ENCODE peak calls at places on chromosomes 12 and 14, in five cellular contexts. V is RPMI7951, N is choroid plexus epithelial cell, D is AG10803, T is sciatic nerve. W is an unnamed sample.
A peak's percentile ranks its signal among the peaks of the same experiment; 100 is the strongest.

GRCh38 chr12:72083096-72083825 is 144.6 kb downstream of the TPH2 start:
- DNase-seq in V (no peak), N (no peak), D (no peak), T (no peak), W (no peak)

GRCh38 chr14:25436906-25437305 is 387.0 kb upstream of the STXBP6 start:
- DNase-seq in V (no peak), N (no peak), D (no peak), T (no peak), W (no peak)

GRCh38 chr14:74048291-74048690 is 29.1 kb downstream of the BBOF1 start:
- DNase-seq in V (no peak), N (peak; percentile 24), D (no peak), T (no peak), W (no peak)

GRCh38 chr14:72925171-72925759 is 999 bp upstream of the DCAF4 start:
- DNase-seq in V (no peak), N (no peak), D (no peak), T (no peak), W (no peak)

GRCh38 chr12:10851243-10851858 is 2.1 kb upstream of the PRR4 start:
- DNase-seq in V (no peak), N (no peak), D (no peak), T (no peak), W (no peak)

GRCh38 chr12:138898-139534 is 72.4 kb downstream of the IQSEC3 start:
- DNase-seq in V (no peak), N (peak; percentile 45), D (peak; percentile 10), T (peak; percentile 62), W (no peak)

GRCh38 chr12:16763901-16764300 is 157.9 kb upstream of the LMO3 start:
- DNase-seq in V (no peak), N (peak; percentile 2), D (peak; percentile 18), T (no peak), W (no peak)

GRCh38 chr14:86892167-86892956 is 1100.6 kb downstream of the GALC start:
- DNase-seq in V (no peak), N (no peak), D (no peak), T (no peak), W (no peak)

GRCh38 chr14:76773956-76774355 is 12.7 kb downstream of the VASH1 start:
- DNase-seq in V (no peak), N (no peak), D (no peak), T (no peak), W (no peak)

GRCh38 chr12:121538699-121539061 is 42.1 kb downstream of the KDM2B start:
- DNase-seq in V (no peak), N (no peak), D (no peak), T (no peak), W (no peak)

GRCh38 chr12:96112733-96113132 is 77.3 kb upstream of the LTA4H start:
- DNase-seq in V (no peak), N (no peak), D (no peak), T (no peak), W (no peak)

GRCh38 chr12:34212651-34213050 is 190.4 kb downstream of the ALG10 start:
- DNase-seq in V (no peak), N (no peak), D (no peak), T (no peak), W (no peak)

GRCh38 chr12:50239355-50239891 is 43.9 kb downstream of the LIMA1 start:
- DNase-seq in V (no peak), N (no peak), D (no peak), T (no peak), W (no peak)

GRCh38 chr12:130266751-130267150 is 70.9 kb upstream of the PIWIL1 start:
- DNase-seq in V (no peak), N (no peak), D (no peak), T (no peak), W (no peak)

GRCh38 chr12:132806857-132807256 is 21.8 kb downstream of the GOLGA3 start:
- DNase-seq in V (no peak), N (no peak), D (no peak), T (no peak), W (no peak)

GRCh38 chr14:22200977-22201605 is 387.9 kb downstream of the DAD1 start:
- DNase-seq in V (peak; percentile 50), N (peak; percentile 91), D (peak; percentile 40), T (no peak), W (peak; percentile 33)

GRCh38 chr12:11685261-11685660 is 35.8 kb downstream of the ETV6 start:
- DNase-seq in V (no peak), N (no peak), D (no peak), T (no peak), W (no peak)

GRCh38 chr12:65442418-65442817 is 163.9 kb downstream of the MSRB3 start:
- DNase-seq in V (no peak), N (no peak), D (no peak), T (no peak), W (no peak)

GRCh38 chr12:93381183-93381975 is 3.7 kb downstream of the NUDT4 start:
- DNase-seq in V (no peak), N (peak; percentile 58), D (peak; percentile 49), T (no peak), W (no peak)

GRCh38 chr14:78448483-78449094 is 278.4 kb downstream of the NRXN3 start:
- DNase-seq in V (no peak), N (peak; percentile 38), D (peak; percentile 17), T (no peak), W (no peak)

GRCh38 chr12:82473111-82473754 is 114.9 kb downstream of the METTL25 start:
- DNase-seq in V (no peak), N (no peak), D (no peak), T (no peak), W (no peak)

GRCh38 chr14:78022059-78022458 is 148.1 kb upstream of the NRXN3 start:
- DNase-seq in V (peak; percentile 72), N (peak; percentile 61), D (peak; percentile 49), T (peak; percentile 61), W (no peak)

GRCh38 chr14:106013879-106014376 is 487.5 kb downstream of the TMEM121 start:
- DNase-seq in V (no peak), N (no peak), D (no peak), T (no peak), W (peak; percentile 20)

GRCh38 chr12:123996581-123996980 is 23.6 kb downstream of the ZNF664 start:
- DNase-seq in V (peak; percentile 34), N (no peak), D (no peak), T (no peak), W (no peak)

GRCh38 chr12:91274886-91275285 is 92.3 kb upstream of the DCN start:
- DNase-seq in V (no peak), N (peak; percentile 81), D (peak; percentile 65), T (no peak), W (no peak)

W was measured in CD8-positive, alpha-beta memory T cell.